ENCODE peak calls at places on chromosomes 13 and 19, in ten cellular contexts. One of them, this sample, is unnamed.

GRCh38 chr19:28831464-28831863 is 381.5 kb downstream of the UQCRFS1 start:
- DNase-seq in breast epithelium: no peak
- DNase-seq in lower lobe of right lung: no peak
- DNase-seq in thoracic aorta: no peak
- DNase-seq in H54: no peak
- DNase-seq in NCI-H187: no peak
- DNase-seq in keratinocyte: no peak
- DNase-seq in activated CD4-positive, alpha-beta T cell treated with anti-CD3 and anti-CD28 coated beads, Interleukin-2, amount 50 U/mL, for 1 hour: no peak
- DNase-seq in HL-60: no peak
- DNase-seq in B cell: no peak
- DNase-seq in this sample: no peak

GRCh38 chr13:105035092-105035491 is 1500.4 kb downstream of the EFNB2 start:
- DNase-seq in breast epithelium: no peak
- DNase-seq in lower lobe of right lung: no peak
- DNase-seq in thoracic aorta: no peak
- DNase-seq in H54: no peak
- DNase-seq in NCI-H187: no peak
- DNase-seq in keratinocyte: no peak
- DNase-seq in activated CD4-positive, alpha-beta T cell treated with anti-CD3 and anti-CD28 coated beads, Interleukin-2, amount 50 U/mL, for 1 hour: no peak
- DNase-seq in HL-60: no peak
- DNase-seq in B cell: no peak
- DNase-seq in this sample: no peak

GRCh38 chr19:42135836-42136235 is 3.6 kb upstream of the POU2F2 start:
- DNase-seq in breast epithelium: no peak
- DNase-seq in lower lobe of right lung: no peak
- DNase-seq in thoracic aorta: no peak
- DNase-seq in H54: no peak
- DNase-seq in NCI-H187: no peak
- DNase-seq in keratinocyte: no peak
- DNase-seq in activated CD4-positive, alpha-beta T cell treated with anti-CD3 and anti-CD28 coated beads, Interleukin-2, amount 50 U/mL, for 1 hour: no peak
- DNase-seq in HL-60: no peak
- DNase-seq in B cell: no peak
- DNase-seq in this sample: no peak

GRCh38 chr19:34475026-34475974 is 6.3 kb upstream of the WTIP start:
- DNase-seq in breast epithelium: no peak
- DNase-seq in lower lobe of right lung: no peak
- DNase-seq in thoracic aorta: no peak
- DNase-seq in H54: peak
- DNase-seq in NCI-H187: no peak
- DNase-seq in keratinocyte: peak
- DNase-seq in activated CD4-positive, alpha-beta T cell treated with anti-CD3 and anti-CD28 coated beads, Interleukin-2, amount 50 U/mL, for 1 hour: no peak
- DNase-seq in HL-60: peak
- DNase-seq in B cell: no peak
- DNase-seq in this sample: no peak

GRCh38 chr19:8107301-8107903 is 42.0 kb downstream of the FBN3 start:
- DNase-seq in breast epithelium: no peak
- DNase-seq in lower lobe of right lung: no peak
- DNase-seq in thoracic aorta: no peak
- DNase-seq in H54: no peak
- DNase-seq in NCI-H187: no peak
- DNase-seq in keratinocyte: no peak
- DNase-seq in activated CD4-positive, alpha-beta T cell treated with anti-CD3 and anti-CD28 coated beads, Interleukin-2, amount 50 U/mL, for 1 hour: no peak
- DNase-seq in HL-60: no peak
- DNase-seq in B cell: no peak
- DNase-seq in this sample: no peak

GRCh38 chr13:36352350-36352749 is 6.2 kb upstream of the SPART start:
- DNase-seq in breast epithelium: no peak
- DNase-seq in lower lobe of right lung: no peak
- DNase-seq in thoracic aorta: no peak
- DNase-seq in H54: no peak
- DNase-seq in NCI-H187: no peak
- DNase-seq in keratinocyte: no peak
- DNase-seq in activated CD4-positive, alpha-beta T cell treated with anti-CD3 and anti-CD28 coated beads, Interleukin-2, amount 50 U/mL, for 1 hour: no peak
- DNase-seq in HL-60: no peak
- DNase-seq in B cell: no peak
- DNase-seq in this sample: no peak

GRCh38 chr13:34533941-34534340 is 408.1 kb upstream of the NBEA start:
- DNase-seq in breast epithelium: no peak
- DNase-seq in lower lobe of right lung: no peak
- DNase-seq in thoracic aorta: no peak
- DNase-seq in H54: no peak
- DNase-seq in NCI-H187: no peak
- DNase-seq in keratinocyte: no peak
- DNase-seq in activated CD4-positive, alpha-beta T cell treated with anti-CD3 and anti-CD28 coated beads, Interleukin-2, amount 50 U/mL, for 1 hour: no peak
- DNase-seq in HL-60: no peak
- DNase-seq in B cell: no peak
- DNase-seq in this sample: no peak

GRCh38 chr13:83709751-83710515 is 172.3 kb downstream of the SLITRK1 start:
- DNase-seq in breast epithelium: no peak
- DNase-seq in lower lobe of right lung: no peak
- DNase-seq in thoracic aorta: no peak
- DNase-seq in H54: no peak
- DNase-seq in NCI-H187: no peak
- DNase-seq in keratinocyte: peak
- DNase-seq in activated CD4-positive, alpha-beta T cell treated with anti-CD3 and anti-CD28 coated beads, Interleukin-2, amount 50 U/mL, for 1 hour: no peak
- DNase-seq in HL-60: no peak
- DNase-seq in B cell: no peak
- DNase-seq in this sample: no peak

GRCh38 chr13:25529425-25529824 is 157.7 kb downstream of the ATP8A2 start:
- DNase-seq in breast epithelium: no peak
- DNase-seq in lower lobe of right lung: no peak
- DNase-seq in thoracic aorta: no peak
- DNase-seq in H54: no peak
- DNase-seq in NCI-H187: no peak
- DNase-seq in keratinocyte: peak
- DNase-seq in activated CD4-positive, alpha-beta T cell treated with anti-CD3 and anti-CD28 coated beads, Interleukin-2, amount 50 U/mL, for 1 hour: no peak
- DNase-seq in HL-60: no peak
- DNase-seq in B cell: no peak
- DNase-seq in this sample: no peak

GRCh38 chr13:52127378-52127777 is 1.5 kb downstream of the NEK5 start:
- DNase-seq in breast epithelium: no peak
- DNase-seq in lower lobe of right lung: no peak
- DNase-seq in thoracic aorta: no peak
- DNase-seq in H54: peak
- DNase-seq in NCI-H187: no peak
- DNase-seq in keratinocyte: no peak
- DNase-seq in activated CD4-positive, alpha-beta T cell treated with anti-CD3 and anti-CD28 coated beads, Interleukin-2, amount 50 U/mL, for 1 hour: no peak
- DNase-seq in HL-60: no peak
- DNase-seq in B cell: no peak
- DNase-seq in this sample: no peak

GRCh38 chr19:51788029-51788428 is 6.9 kb upstream of the FPR3 start:
- DNase-seq in breast epithelium: no peak
- DNase-seq in lower lobe of right lung: no peak
- DNase-seq in thoracic aorta: no peak
- DNase-seq in H54: no peak
- DNase-seq in NCI-H187: no peak
- DNase-seq in keratinocyte: no peak
- DNase-seq in activated CD4-positive, alpha-beta T cell treated with anti-CD3 and anti-CD28 coated beads, Interleukin-2, amount 50 U/mL, for 1 hour: no peak
- DNase-seq in HL-60: no peak
- DNase-seq in B cell: no peak
- DNase-seq in this sample: no peak

GRCh38 chr13:34340534-34340933 is 522.6 kb downstream of the RFC3 start:
- DNase-seq in breast epithelium: no peak
- DNase-seq in lower lobe of right lung: no peak
- DNase-seq in thoracic aorta: no peak
- DNase-seq in H54: no peak
- DNase-seq in NCI-H187: no peak
- DNase-seq in keratinocyte: peak
- DNase-seq in activated CD4-positive, alpha-beta T cell treated with anti-CD3 and anti-CD28 coated beads, Interleukin-2, amount 50 U/mL, for 1 hour: no peak
- DNase-seq in HL-60: no peak
- DNase-seq in B cell: no peak
- DNase-seq in this sample: no peak

GRCh38 chr13:98293103-98293502 is 116.0 kb upstream of the RNF113B start:
- DNase-seq in breast epithelium: peak
- DNase-seq in lower lobe of right lung: peak
- DNase-seq in thoracic aorta: no peak
- DNase-seq in H54: no peak
- DNase-seq in NCI-H187: no peak
- DNase-seq in keratinocyte: no peak
- DNase-seq in activated CD4-positive, alpha-beta T cell treated with anti-CD3 and anti-CD28 coated beads, Interleukin-2, amount 50 U/mL, for 1 hour: no peak
- DNase-seq in HL-60: no peak
- DNase-seq in B cell: no peak
- DNase-seq in this sample: no peak

GRCh38 chr13:30743319-30744055 is 8.1 kb downstream of the ALOX5AP start:
- DNase-seq in breast epithelium: peak
- DNase-seq in lower lobe of right lung: no peak
- DNase-seq in thoracic aorta: peak
- DNase-seq in H54: peak
- DNase-seq in NCI-H187: no peak
- DNase-seq in keratinocyte: peak
- DNase-seq in activated CD4-positive, alpha-beta T cell treated with anti-CD3 and anti-CD28 coated beads, Interleukin-2, amount 50 U/mL, for 1 hour: no peak
- DNase-seq in HL-60: no peak
- DNase-seq in B cell: no peak
- DNase-seq in this sample: no peak

GRCh38 chr19:50496189-50497029 is 14.6 kb downstream of the JOSD2 start:
- DNase-seq in breast epithelium: no peak
- DNase-seq in lower lobe of right lung: peak
- DNase-seq in thoracic aorta: no peak
- DNase-seq in H54: peak
- DNase-seq in NCI-H187: no peak
- DNase-seq in keratinocyte: no peak
- DNase-seq in activated CD4-positive, alpha-beta T cell treated with anti-CD3 and anti-CD28 coated beads, Interleukin-2, amount 50 U/mL, for 1 hour: no peak
- DNase-seq in HL-60: no peak
- DNase-seq in B cell: no peak
- DNase-seq in this sample: no peak

GRCh38 chr19:32459199-32459865 is 53.8 kb downstream of the DPY19L3 start:
- DNase-seq in breast epithelium: no peak
- DNase-seq in lower lobe of right lung: no peak
- DNase-seq in thoracic aorta: no peak
- DNase-seq in H54: no peak
- DNase-seq in NCI-H187: no peak
- DNase-seq in keratinocyte: no peak
- DNase-seq in activated CD4-positive, alpha-beta T cell treated with anti-CD3 and anti-CD28 coated beads, Interleukin-2, amount 50 U/mL, for 1 hour: no peak
- DNase-seq in HL-60: no peak
- DNase-seq in B cell: no peak
- DNase-seq in this sample: no peak

GRCh38 chr19:12733369-12733896 is 1.1 kb downstream of the TRIR start:
- DNase-seq in breast epithelium: no peak
- DNase-seq in lower lobe of right lung: no peak
- DNase-seq in thoracic aorta: no peak
- DNase-seq in H54: no peak
- DNase-seq in NCI-H187: no peak
- DNase-seq in keratinocyte: no peak
- DNase-seq in activated CD4-positive, alpha-beta T cell treated with anti-CD3 and anti-CD28 coated beads, Interleukin-2, amount 50 U/mL, for 1 hour: no peak
- DNase-seq in HL-60: no peak
- DNase-seq in B cell: peak
- DNase-seq in this sample: no peak

GRCh38 chr19:2079076-2079864 is 16.9 kb downstream of the MOB3A start:
- DNase-seq in breast epithelium: no peak
- DNase-seq in lower lobe of right lung: no peak
- DNase-seq in thoracic aorta: no peak
- DNase-seq in H54: no peak
- DNase-seq in NCI-H187: no peak
- DNase-seq in keratinocyte: no peak
- DNase-seq in activated CD4-positive, alpha-beta T cell treated with anti-CD3 and anti-CD28 coated beads, Interleukin-2, amount 50 U/mL, for 1 hour: no peak
- DNase-seq in HL-60: no peak
- DNase-seq in B cell: no peak
- DNase-seq in this sample: no peak

GRCh38 chr19:13428352-13428751 is 77.9 kb downstream of the CACNA1A start:
- DNase-seq in breast epithelium: no peak
- DNase-seq in lower lobe of right lung: no peak
- DNase-seq in thoracic aorta: no peak
- DNase-seq in H54: peak
- DNase-seq in NCI-H187: no peak
- DNase-seq in keratinocyte: no peak
- DNase-seq in activated CD4-positive, alpha-beta T cell treated with anti-CD3 and anti-CD28 coated beads, Interleukin-2, amount 50 U/mL, for 1 hour: peak
- DNase-seq in HL-60: no peak
- DNase-seq in B cell: no peak
- DNase-seq in this sample: no peak

GRCh38 chr19:46495789-46496099 is at the start of gene PNMA8B:
- DNase-seq in breast epithelium: peak
- DNase-seq in lower lobe of right lung: peak
- DNase-seq in thoracic aorta: no peak
- DNase-seq in H54: no peak
- DNase-seq in NCI-H187: peak
- DNase-seq in keratinocyte: no peak
- DNase-seq in activated CD4-positive, alpha-beta T cell treated with anti-CD3 and anti-CD28 coated beads, Interleukin-2, amount 50 U/mL, for 1 hour: peak
- DNase-seq in HL-60: no peak
- DNase-seq in B cell: no peak
- DNase-seq in this sample: peak

GRCh38 chr19:49592486-49593232 is 1.7 kb downstream of the PRR12 start:
- DNase-seq in breast epithelium: no peak
- DNase-seq in lower lobe of right lung: no peak
- DNase-seq in thoracic aorta: no peak
- DNase-seq in H54: no peak
- DNase-seq in NCI-H187: no peak
- DNase-seq in keratinocyte: no peak
- DNase-seq in activated CD4-positive, alpha-beta T cell treated with anti-CD3 and anti-CD28 coated beads, Interleukin-2, amount 50 U/mL, for 1 hour: no peak
- DNase-seq in HL-60: peak
- DNase-seq in B cell: no peak
- DNase-seq in this sample: no peak